ENCODE peak calls at places on chromosomes 1 and 21, in seven cellular contexts. B is suprapubic skin, N is A549, H is transverse colon, M is sigmoid colon, I is ovary, C is H1. U is an unnamed sample.

GRCh38 chr1:160400284-160400645 is at the start of gene VANGL2:
- DNase-seq in B (no peak), N (peak; percentile 69), H (peak; percentile 83), M (peak; percentile 89), I (peak; percentile 92), C (peak; percentile 96), U (peak; percentile 47)

GRCh38 chr1:151563376-151563775 is 23.3 kb downstream of the TUFT1 start:
- DNase-seq in B (no peak), N (no peak), H (no peak), M (no peak), I (no peak), C (no peak), U (no peak)

GRCh38 chr1:180213401-180214177 is 16.5 kb upstream of the LHX4 start:
- DNase-seq in B (peak; percentile 45), N (peak; percentile 19), H (peak; percentile 41), M (peak; percentile 58), I (no peak), C (peak; percentile 83), U (no peak)

GRCh38 chr1:212070720-212071302 is 35.3 kb downstream of the DTL start:
- DNase-seq in B (no peak), N (peak; percentile 43), H (no peak), M (no peak), I (no peak), C (no peak), U (no peak)

GRCh38 chr1:185670187-185670627 is 64.0 kb upstream of the HMCN1 start:
- DNase-seq in B (no peak), N (peak; percentile 50), H (peak; percentile 49), M (no peak), I (peak; percentile 27), C (peak; percentile 62), U (no peak)

GRCh38 chr1:118944133-118944532 is 44.0 kb downstream of the TBX15 start:
- DNase-seq in B (no peak), N (no peak), H (no peak), M (no peak), I (no peak), C (no peak), U (no peak)

GRCh38 chr1:7885513-7886298 is 32.8 kb upstream of the UTS2 start:
- DNase-seq in B (no peak), N (peak; percentile 37), H (peak; percentile 92), M (no peak), I (no peak), C (peak; percentile 100), U (no peak)

GRCh38 chr1:196449459-196449858 is 158.8 kb downstream of the KCNT2 start:
- DNase-seq in B (no peak), N (no peak), H (no peak), M (no peak), I (no peak), C (no peak), U (no peak)

DNA sequence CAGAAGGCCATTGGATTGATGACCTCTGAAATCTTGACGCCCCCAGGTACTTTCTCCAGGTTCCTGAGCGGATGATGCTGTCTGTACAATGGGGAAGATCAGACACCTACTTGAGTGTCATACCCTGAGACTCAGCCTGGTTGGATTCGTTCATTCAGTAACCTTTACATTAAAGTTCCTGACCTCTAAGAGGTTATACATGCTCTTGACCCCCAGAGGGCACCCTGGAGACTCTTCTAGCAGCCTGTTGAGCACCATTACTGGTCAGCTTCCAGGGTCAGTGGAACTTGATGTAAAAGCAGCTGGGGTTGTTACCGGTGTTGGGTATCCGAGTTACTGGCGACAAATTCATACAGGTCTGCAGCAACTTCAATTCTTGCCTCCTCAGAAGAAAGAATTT is 114.3 kb upstream of the ZNF678 start:
- DNase-seq in B (no peak), N (peak; percentile 57), H (no peak), M (no peak), I (no peak), C (peak; percentile 72), U (no peak)
- H3K27ac ChIP-seq in B (no peak overlapping the region), N (no peak overlapping the region), H (no peak overlapping the region), M (no peak overlapping the region), I (no peak overlapping the region), C (no peak overlapping the region), U (no peak overlapping the region)

GRCh38 chr1:51631747-51632146 is 14.9 kb downstream of the OSBPL9 start:
- DNase-seq in B (no peak), N (no peak), H (no peak), M (no peak), I (no peak), C (no peak), U (no peak)
- TF ChIP-seq EP300 in B (no peak), N (no peak), H (no peak), M (no peak), I (no peak), C (no peak), U (no peak)

GRCh38 chr1:206742702-206743383 is 27.7 kb upstream of the IL19 start:
- DNase-seq in B (no peak), N (no peak), H (no peak), M (no peak), I (no peak), C (no peak), U (no peak)
- H3K4me1 ChIP-seq in B (peaks cover 2% of the 10 kb centered on the region), N (peaks cover 6% of the 10 kb centered on the region), H (no peaks in the 10 kb centered on the region), M (peaks cover 12% of the 10 kb centered on the region), I (no peaks in the 10 kb centered on the region), C (no peaks in the 10 kb centered on the region), U (no peaks in the 10 kb centered on the region)

DNA sequence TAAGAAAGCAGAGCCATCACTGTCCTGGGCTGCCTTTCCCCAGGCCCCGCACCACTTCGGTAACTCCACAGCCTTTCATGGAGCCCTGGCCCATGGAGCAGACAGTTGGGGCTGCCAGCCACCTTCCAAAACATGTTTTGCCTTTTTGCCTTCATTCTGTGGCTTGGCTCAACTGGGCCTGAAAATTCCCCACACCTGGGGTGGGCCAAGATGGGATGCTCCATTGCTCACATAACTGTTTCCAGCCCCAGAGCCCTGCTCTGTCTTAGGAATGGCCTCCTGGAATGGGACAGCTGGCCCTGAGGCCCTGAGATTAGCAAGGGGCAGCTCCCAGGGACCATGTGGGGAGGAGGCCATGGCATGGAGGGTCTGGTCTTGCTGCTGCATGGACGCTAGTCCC is 10.9 kb upstream of the PRELP start:
- DNase-seq in B (no peak), N (no peak), H (no peak), M (peak; percentile 59), I (peak; percentile 48), C (no peak), U (no peak)
- H3K27ac ChIP-seq in B (peak overlapping the region; percentile 87), N (no peak overlapping the region), H (peak overlapping the region; percentile 69), M (peak overlapping the region; percentile 93), I (peak overlapping the region; percentile 88), C (no peak overlapping the region), U (peak overlapping the region; percentile 84)

DNA sequence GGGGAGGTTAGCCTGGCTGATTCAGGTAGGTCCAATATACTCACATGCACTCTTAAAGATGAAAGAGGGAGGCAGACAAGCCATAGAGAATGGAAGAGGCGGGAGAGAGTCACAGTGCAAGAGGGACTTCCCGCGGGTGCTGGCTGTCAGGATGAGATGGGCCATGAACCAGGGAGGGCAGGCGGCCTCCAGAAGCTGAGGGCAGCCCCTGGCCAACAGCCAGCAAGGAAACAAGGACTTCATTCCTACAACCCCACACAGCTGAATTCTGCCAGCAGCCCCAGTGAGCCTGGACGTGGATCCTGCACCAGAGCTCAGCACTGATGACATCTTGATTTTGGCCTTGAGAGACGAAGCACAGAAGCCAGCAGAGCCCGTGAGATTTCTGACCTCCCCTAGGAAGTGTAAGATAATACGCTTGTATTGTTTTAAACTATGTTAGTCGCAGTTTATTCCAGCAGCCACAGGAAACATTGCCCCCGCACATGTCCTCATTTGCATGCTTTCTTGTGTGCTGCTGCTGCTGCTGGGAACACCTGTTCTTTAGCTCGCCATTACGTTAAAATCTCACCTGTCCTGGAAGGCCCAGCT is 15.1 kb upstream of the B3GALT5 start:
- DNase-seq in B (no peak), N (no peak), H (no peak), M (no peak), I (no peak), C (no peak), U (no peak)
- TF ChIP-seq EP300 in B (no peak), N (no peak), H (no peak), M (no peak), I (no peak), C (no peak), U (no peak)

DNA sequence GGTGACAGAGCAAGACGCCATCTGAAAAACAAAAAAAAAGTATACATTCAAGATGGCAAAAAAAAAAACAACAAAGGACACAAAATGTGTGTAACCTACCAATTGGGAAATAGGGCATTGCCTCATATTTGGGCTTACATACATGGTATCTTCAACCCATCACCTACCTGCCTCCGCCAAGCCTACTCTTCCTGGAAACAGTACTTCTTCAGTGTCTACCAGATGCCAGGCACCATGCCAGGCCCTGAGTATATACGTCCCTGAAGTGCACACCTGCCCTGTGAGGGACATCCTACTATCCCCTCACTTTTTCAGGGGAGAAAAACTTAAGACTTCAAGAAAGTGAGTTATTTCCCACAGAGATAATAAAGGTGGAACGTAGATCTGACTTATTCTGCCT is 160.2 kb downstream of the TOMM20 start:
- DNase-seq in B (peak; percentile 67), N (no peak), H (no peak), M (peak; percentile 61), I (no peak), C (no peak), U (no peak)
- H3K4me1 ChIP-seq in B (peaks cover 54% of the 10 kb centered on the region), N (peaks cover 69% of the 10 kb centered on the region), H (peaks cover 58% of the 10 kb centered on the region), M (peaks cover 53% of the 10 kb centered on the region), I (peaks cover 15% of the 10 kb centered on the region), C (peaks cover 6% of the 10 kb centered on the region), U (peaks cover 49% of the 10 kb centered on the region)

GRCh38 chr1:15172405-15173259 is 19.1 kb downstream of the TMEM51 start:
- DNase-seq in B (no peak), N (no peak), H (no peak), M (no peak), I (no peak), C (no peak), U (no peak)
- H3K27ac ChIP-seq in B (no peak overlapping the region), N (peak overlapping the region; percentile 87), H (peak overlapping the region; percentile 65), M (peak overlapping the region; percentile 34), I (no peak overlapping the region), C (no peak overlapping the region), U (no peak overlapping the region)